ENCODE peak calls at places on chromosomes 11 and 22, in five cellular contexts. J, K, Q, F and M are unnamed samples.

GRCh38 chr11:124551189-124551588 is 7.7 kb upstream of the OR8B12 start:
- DNase-seq in J (no peak), K (no peak), Q (no peak), F (no peak), M (no peak)

GRCh38 chr11:43517518-43517917 is 158.8 kb downstream of the TTC17 start:
- DNase-seq in J (no peak), K (peak), Q (no peak), F (no peak), M (no peak)

GRCh38 chr22:48927591-48927990 is 900.1 kb downstream of the BRD1 start:
- DNase-seq in J (no peak), K (no peak), Q (no peak), F (no peak), M (no peak)

GRCh38 chr11:106156290-106156937 is 79.0 kb downstream of the AASDHPPT start:
- DNase-seq in J (no peak), K (peak), Q (no peak), F (no peak), M (peak)

GRCh38 chr11:12213920-12214319 is 103.5 kb downstream of the MICAL2 start:
- DNase-seq in J (no peak), K (peak), Q (no peak), F (no peak), M (no peak)

GRCh38 chr22:44786610-44787009 is 34.2 kb downstream of the ARHGAP8 start:
- DNase-seq in J (no peak), K (no peak), Q (no peak), F (no peak), M (no peak)

GRCh38 chr11:3627291-3627690 is 14.5 kb downstream of the ART5 start:
- DNase-seq in J (no peak), K (peak), Q (no peak), F (no peak), M (peak)

GRCh38 chr22:46069518-46070214 is 80.7 kb upstream of the PPARA start:
- DNase-seq in J (no peak), K (peak), Q (no peak), F (peak), M (peak)

GRCh38 chr22:45949258-45949870 is 27.6 kb downstream of the WNT7B start:
- DNase-seq in J (no peak), K (no peak), Q (no peak), F (no peak), M (no peak)

GRCh38 chr11:130580372-130580771 is 131.9 kb downstream of the ADAMTS15 start:
- DNase-seq in J (no peak), K (peak), Q (no peak), F (peak), M (peak)

GRCh38 chr11:2693271-2693833 is 6.4 kb downstream of the KCNQ1OT1 start:
- DNase-seq in J (no peak), K (no peak), Q (no peak), F (no peak), M (no peak)

GRCh38 chr22:46996595-46997310 is 234.3 kb downstream of the TBC1D22A start:
- DNase-seq in J (no peak), K (no peak), Q (no peak), F (no peak), M (no peak)

GRCh38 chr22:36027960-36028645 is 521 bp downstream of the RBFOX2 start:
- DNase-seq in J (no peak), K (no peak), Q (no peak), F (peak), M (peak)

GRCh38 chr11:79100093-79100704 is 340.6 kb downstream of the TENM4 start:
- DNase-seq in J (no peak), K (peak), Q (no peak), F (peak), M (peak)

GRCh38 chr11:55707029-55707428 is 45.0 kb downstream of the OR4C6 start:
- DNase-seq in J (no peak), K (peak), Q (no peak), F (no peak), M (peak)

GRCh38 chr11:282630-283360 is 4.6 kb downstream of the NLRP6 start:
- DNase-seq in J (no peak), K (no peak), Q (no peak), F (no peak), M (no peak)

GRCh38 chr11:102214623-102215022 is 102.7 kb upstream of the BIRC3 start:
- DNase-seq in J (no peak), K (no peak), Q (no peak), F (no peak), M (no peak)